ENCODE peak calls at places on chromosomes 16 and 17, in ten cellular contexts. F is HepG2; S is stimulated activated effector memory CD8-positive, alpha-beta T cell treated with anti-CD3 and anti-CD28 coated beads, Interleukin-12 subunit alpha, Interleukin-12 subunit beta, amount 100 ng/mL, for 72 hours; P is cerebellar cortex; J is stomach; O is stimulated activated naive CD4-positive, alpha-beta T cell; Y is HT1080; R is tibial nerve; K is IMR-90; B is transverse colon. X is an unnamed sample.

GRCh38 chr17:31457391-31458234 is 66.1 kb downstream of the RAB11FIP4 start:
- DNase-seq in F (no peak), S (no peak), P (no peak), J (no peak), O (no peak), Y (no peak), R (no peak), K (no peak), B (no peak), X (no peak)

GRCh38 chr17:164536-165235 is 16.8 kb downstream of the DOC2B start:
- DNase-seq in F (peak; percentile 40), S (no peak), P (peak; percentile 87), J (peak; percentile 47), O (no peak), Y (peak; percentile 11), R (no peak), K (peak; percentile 43), B (peak; percentile 25), X (peak; percentile 36)

GRCh38 chr16:31708348-31708747 is 165.3 kb upstream of the ZNF267 start:
- DNase-seq in F (no peak), S (no peak), P (no peak), J (no peak), O (no peak), Y (no peak), R (no peak), K (no peak), B (no peak), X (no peak)

GRCh38 chr16:47726031-47726675 is 265.0 kb downstream of the PHKB start:
- DNase-seq in F (peak; percentile 15), S (no peak), P (no peak), J (no peak), O (no peak), Y (no peak), R (no peak), K (peak; percentile 20), B (no peak), X (no peak)

GRCh38 chr17:34275881-34276280 is 5.9 kb downstream of the CCL7 start:
- DNase-seq in F (no peak), S (no peak), P (no peak), J (no peak), O (no peak), Y (no peak), R (no peak), K (peak; percentile 97), B (no peak), X (no peak)

GRCh38 chr17:75110307-75110937 is 653 bp downstream of the ARMC7 start:
- DNase-seq in F (no peak), S (peak; percentile 59), P (no peak), J (peak; percentile 47), O (no peak), Y (no peak), R (no peak), K (no peak), B (peak; percentile 51), X (no peak)

GRCh38 chr17:50299776-50300175 is 25.5 kb downstream of the TMEM92 start:
- DNase-seq in F (no peak), S (no peak), P (no peak), J (no peak), O (no peak), Y (no peak), R (no peak), K (no peak), B (no peak), X (no peak)

GRCh38 chr16:66872927-66873684 is 7.2 kb upstream of the PDP2 start:
- DNase-seq in F (peak; percentile 77), S (peak; percentile 98), P (peak; percentile 87), J (peak; percentile 91), O (peak; percentile 52), Y (peak; percentile 100), R (peak; percentile 77), K (peak; percentile 100), B (peak; percentile 94), X (peak; percentile 81)

GRCh38 chr16:85466989-85467388 is 146.1 kb upstream of the GSE1 start:
- DNase-seq in F (no peak), S (no peak), P (no peak), J (no peak), O (no peak), Y (no peak), R (no peak), K (no peak), B (no peak), X (no peak)

GRCh38 chr17:83194189-83194565 is 114.8 kb downstream of the METRNL start:
- DNase-seq in F (no peak), S (no peak), P (no peak), J (no peak), O (no peak), Y (no peak), R (peak; percentile 14), K (no peak), B (peak; percentile 7), X (no peak)

GRCh38 chr17:58242171-58242784 is 3.9 kb downstream of the LPO start:
- DNase-seq in F (no peak), S (no peak), P (no peak), J (no peak), O (no peak), Y (no peak), R (no peak), K (no peak), B (no peak), X (no peak)

GRCh38 chr17:78412403-78412802 is 34.0 kb downstream of the PGS1 start:
- DNase-seq in F (no peak), S (peak; percentile 65), P (peak; percentile 38), J (no peak), O (no peak), Y (no peak), R (no peak), K (peak; percentile 36), B (no peak), X (peak; percentile 36)